ENCODE peak calls at places on chromosome 10, in seven cellular contexts. One of them, this sample, is unnamed.

GRCh38 chr10:86064219-86064618 is 302.4 kb downstream of the GRID1 start:
- DNase-seq in RWPE2: no peak
- DNase-seq in choroid plexus epithelial cell: no peak
- DNase-seq in gastrocnemius medialis: no peak
- DNase-seq in epithelial cell of esophagus: no peak
- DNase-seq in fibroblast of pulmonary artery: no peak
- DNase-seq in astrocyte: no peak
- DNase-seq in this sample: no peak

GRCh38 chr10:80032503-80032902 is 46.0 kb upstream of the TMEM254 start:
- DNase-seq in RWPE2: no peak
- DNase-seq in choroid plexus epithelial cell: no peak
- DNase-seq in gastrocnemius medialis: no peak
- DNase-seq in epithelial cell of esophagus: no peak
- DNase-seq in fibroblast of pulmonary artery: no peak
- DNase-seq in astrocyte: no peak
- DNase-seq in this sample: no peak

GRCh38 chr10:28453926-28454325 is 79.0 kb upstream of the WAC start:
- DNase-seq in RWPE2: no peak
- DNase-seq in choroid plexus epithelial cell: no peak
- DNase-seq in gastrocnemius medialis: no peak
- DNase-seq in epithelial cell of esophagus: no peak
- DNase-seq in fibroblast of pulmonary artery: no peak
- DNase-seq in astrocyte: no peak
- DNase-seq in this sample: no peak

GRCh38 chr10:2772791-2773644 is 294.3 kb upstream of the PFKP start:
- DNase-seq in RWPE2: no peak
- DNase-seq in choroid plexus epithelial cell: no peak
- DNase-seq in gastrocnemius medialis: no peak
- DNase-seq in epithelial cell of esophagus: no peak
- DNase-seq in fibroblast of pulmonary artery: no peak
- DNase-seq in astrocyte: no peak
- DNase-seq in this sample: no peak

GRCh38 chr10:13960603-13961002 is 370.1 kb downstream of the FRMD4A start:
- DNase-seq in RWPE2: no peak
- DNase-seq in choroid plexus epithelial cell: no peak
- DNase-seq in gastrocnemius medialis: no peak
- DNase-seq in epithelial cell of esophagus: no peak
- DNase-seq in fibroblast of pulmonary artery: no peak
- DNase-seq in astrocyte: no peak
- DNase-seq in this sample: no peak

GRCh38 chr10:8794860-8795259 is 740.4 kb downstream of the GATA3 start:
- DNase-seq in RWPE2: no peak
- DNase-seq in choroid plexus epithelial cell: no peak
- DNase-seq in gastrocnemius medialis: no peak
- DNase-seq in epithelial cell of esophagus: no peak
- DNase-seq in fibroblast of pulmonary artery: no peak
- DNase-seq in astrocyte: no peak
- DNase-seq in this sample: no peak

GRCh38 chr10:68158031-68158430 is 48.7 kb downstream of the MYPN start:
- DNase-seq in RWPE2: no peak
- DNase-seq in choroid plexus epithelial cell: no peak
- DNase-seq in gastrocnemius medialis: no peak
- DNase-seq in epithelial cell of esophagus: no peak
- DNase-seq in fibroblast of pulmonary artery: no peak
- DNase-seq in astrocyte: no peak
- DNase-seq in this sample: no peak

GRCh38 chr10:30041394-30042105 is 17.8 kb downstream of the JCAD start:
- DNase-seq in RWPE2: no peak
- DNase-seq in choroid plexus epithelial cell: no peak
- DNase-seq in gastrocnemius medialis: no peak
- DNase-seq in epithelial cell of esophagus: no peak
- DNase-seq in fibroblast of pulmonary artery: peak; percentile 38
- DNase-seq in astrocyte: no peak
- DNase-seq in this sample: no peak

GRCh38 chr10:66398653-66399052 is 527.2 kb upstream of the LRRTM3 start:
- DNase-seq in RWPE2: no peak
- DNase-seq in choroid plexus epithelial cell: no peak
- DNase-seq in gastrocnemius medialis: no peak
- DNase-seq in epithelial cell of esophagus: no peak
- DNase-seq in fibroblast of pulmonary artery: no peak
- DNase-seq in astrocyte: no peak
- DNase-seq in this sample: no peak

GRCh38 chr10:75397571-75397921 is 4.0 kb downstream of the ZNF503 start:
- DNase-seq in RWPE2: no peak
- DNase-seq in choroid plexus epithelial cell: no peak
- DNase-seq in gastrocnemius medialis: no peak
- DNase-seq in epithelial cell of esophagus: peak; percentile 40
- DNase-seq in fibroblast of pulmonary artery: no peak
- DNase-seq in astrocyte: no peak
- DNase-seq in this sample: no peak

GRCh38 chr10:103040424-103040823 is 122.3 kb downstream of the CNNM2 start:
- DNase-seq in RWPE2: no peak
- DNase-seq in choroid plexus epithelial cell: peak; percentile 49
- DNase-seq in gastrocnemius medialis: no peak
- DNase-seq in epithelial cell of esophagus: peak; percentile 72
- DNase-seq in fibroblast of pulmonary artery: peak; percentile 50
- DNase-seq in astrocyte: peak; percentile 90
- DNase-seq in this sample: peak; percentile 41

GRCh38 chr10:31148955-31149354 is 117.3 kb upstream of the ZNF438 start:
- DNase-seq in RWPE2: no peak
- DNase-seq in choroid plexus epithelial cell: peak; percentile 42
- DNase-seq in gastrocnemius medialis: no peak
- DNase-seq in epithelial cell of esophagus: no peak
- DNase-seq in fibroblast of pulmonary artery: peak; percentile 56
- DNase-seq in astrocyte: no peak
- DNase-seq in this sample: no peak

GRCh38 chr10:58044072-58044471 is 223.6 kb downstream of the IPMK start:
- DNase-seq in RWPE2: no peak
- DNase-seq in choroid plexus epithelial cell: peak; percentile 52
- DNase-seq in gastrocnemius medialis: no peak
- DNase-seq in epithelial cell of esophagus: peak; percentile 93
- DNase-seq in fibroblast of pulmonary artery: peak; percentile 69
- DNase-seq in astrocyte: peak; percentile 92
- DNase-seq in this sample: peak; percentile 77

GRCh38 chr10:95793401-95794045 is 37.6 kb downstream of the ENTPD1 start:
- DNase-seq in RWPE2: no peak
- DNase-seq in choroid plexus epithelial cell: no peak
- DNase-seq in gastrocnemius medialis: no peak
- DNase-seq in epithelial cell of esophagus: no peak
- DNase-seq in fibroblast of pulmonary artery: no peak
- DNase-seq in astrocyte: no peak
- DNase-seq in this sample: no peak

GRCh38 chr10:27997865-27998177 is 1.1 kb downstream of the ODAD2 start:
- DNase-seq in RWPE2: no peak
- DNase-seq in choroid plexus epithelial cell: no peak
- DNase-seq in gastrocnemius medialis: no peak
- DNase-seq in epithelial cell of esophagus: no peak
- DNase-seq in fibroblast of pulmonary artery: no peak
- DNase-seq in astrocyte: no peak
- DNase-seq in this sample: no peak

GRCh38 chr10:53403688-53404087 is 631.1 kb upstream of the MBL2 start:
- DNase-seq in RWPE2: no peak
- DNase-seq in choroid plexus epithelial cell: peak; percentile 8
- DNase-seq in gastrocnemius medialis: peak; percentile 4
- DNase-seq in epithelial cell of esophagus: peak; percentile 58
- DNase-seq in fibroblast of pulmonary artery: peak; percentile 37
- DNase-seq in astrocyte: peak; percentile 1
- DNase-seq in this sample: no peak

GRCh38 chr10:131496351-131497052 is 185.0 kb upstream of the TCERG1L start:
- DNase-seq in RWPE2: no peak
- DNase-seq in choroid plexus epithelial cell: no peak
- DNase-seq in gastrocnemius medialis: no peak
- DNase-seq in epithelial cell of esophagus: no peak
- DNase-seq in fibroblast of pulmonary artery: no peak
- DNase-seq in astrocyte: no peak
- DNase-seq in this sample: no peak
- TF ChIP-seq CTCF in RWPE2: no peak
- TF ChIP-seq CTCF in choroid plexus epithelial cell: no peak
- TF ChIP-seq CTCF in gastrocnemius medialis: no peak
- TF ChIP-seq CTCF in epithelial cell of esophagus: no peak
- TF ChIP-seq CTCF in fibroblast of pulmonary artery: no peak
- TF ChIP-seq CTCF in astrocyte: no peak
- TF ChIP-seq CTCF in this sample: no peak

GRCh38 chr10:124603376-124604213 is 140.6 kb downstream of the FAM53B start:
- DNase-seq in RWPE2: no peak
- DNase-seq in choroid plexus epithelial cell: no peak
- DNase-seq in gastrocnemius medialis: no peak
- DNase-seq in epithelial cell of esophagus: no peak
- DNase-seq in fibroblast of pulmonary artery: no peak
- DNase-seq in astrocyte: no peak
- DNase-seq in this sample: no peak
- H3K4me3 ChIP-seq in RWPE2: no peak overlapping the region
- H3K4me3 ChIP-seq in choroid plexus epithelial cell: no peak overlapping the region
- H3K4me3 ChIP-seq in gastrocnemius medialis: no peak overlapping the region
- H3K4me3 ChIP-seq in epithelial cell of esophagus: no peak overlapping the region
- H3K4me3 ChIP-seq in fibroblast of pulmonary artery: no peak overlapping the region
- H3K4me3 ChIP-seq in astrocyte: no peak overlapping the region
- H3K4me3 ChIP-seq in this sample: no peak overlapping the region

DNA sequence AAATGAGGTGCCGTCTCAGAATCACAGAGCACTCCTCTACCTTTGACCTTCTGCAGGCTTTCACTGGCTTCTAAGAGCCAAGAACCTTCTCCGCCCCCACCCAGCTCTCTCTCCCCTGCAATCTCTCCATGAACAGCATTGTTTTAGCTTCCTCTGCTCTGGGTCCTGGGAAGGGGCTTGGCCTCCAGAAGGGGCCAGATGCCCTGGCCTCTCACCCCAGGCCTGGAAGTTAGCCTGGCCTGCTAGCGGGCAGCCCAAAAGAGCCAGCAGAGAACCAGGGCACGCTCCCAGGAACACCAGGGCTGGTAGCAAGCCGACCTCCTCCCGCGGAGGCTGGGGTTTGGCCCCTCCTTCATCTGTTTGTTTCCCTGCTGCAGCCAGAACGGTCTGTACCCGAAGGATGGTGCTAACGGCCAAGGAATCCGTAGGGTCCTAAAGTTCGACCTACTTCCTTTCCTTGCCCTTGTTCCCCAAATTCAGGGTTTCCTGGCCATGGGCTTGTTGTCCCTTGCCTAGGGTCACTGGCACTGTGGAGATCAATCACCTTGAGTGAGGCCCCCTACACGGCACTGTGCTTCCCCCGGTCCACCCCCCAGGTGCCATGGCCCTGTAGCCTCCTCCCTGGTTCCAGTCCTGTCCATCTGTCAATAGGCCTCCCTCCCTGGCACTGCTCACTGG is 18.7 kb upstream of the DDIT4 start:
- DNase-seq in RWPE2: peak; percentile 77
- DNase-seq in choroid plexus epithelial cell: peak; percentile 93
- DNase-seq in gastrocnemius medialis: peak; percentile 98
- DNase-seq in epithelial cell of esophagus: peak; percentile 66
- DNase-seq in fibroblast of pulmonary artery: peak; percentile 87
- DNase-seq in astrocyte: peak; percentile 33
- DNase-seq in this sample: peak; percentile 84
- TF ChIP-seq CTCF in RWPE2: no peak
- TF ChIP-seq CTCF in choroid plexus epithelial cell: no peak
- TF ChIP-seq CTCF in gastrocnemius medialis: no peak
- TF ChIP-seq CTCF in epithelial cell of esophagus: no peak
- TF ChIP-seq CTCF in fibroblast of pulmonary artery: no peak
- TF ChIP-seq CTCF in astrocyte: no peak
- TF ChIP-seq CTCF in this sample: no peak

DNA sequence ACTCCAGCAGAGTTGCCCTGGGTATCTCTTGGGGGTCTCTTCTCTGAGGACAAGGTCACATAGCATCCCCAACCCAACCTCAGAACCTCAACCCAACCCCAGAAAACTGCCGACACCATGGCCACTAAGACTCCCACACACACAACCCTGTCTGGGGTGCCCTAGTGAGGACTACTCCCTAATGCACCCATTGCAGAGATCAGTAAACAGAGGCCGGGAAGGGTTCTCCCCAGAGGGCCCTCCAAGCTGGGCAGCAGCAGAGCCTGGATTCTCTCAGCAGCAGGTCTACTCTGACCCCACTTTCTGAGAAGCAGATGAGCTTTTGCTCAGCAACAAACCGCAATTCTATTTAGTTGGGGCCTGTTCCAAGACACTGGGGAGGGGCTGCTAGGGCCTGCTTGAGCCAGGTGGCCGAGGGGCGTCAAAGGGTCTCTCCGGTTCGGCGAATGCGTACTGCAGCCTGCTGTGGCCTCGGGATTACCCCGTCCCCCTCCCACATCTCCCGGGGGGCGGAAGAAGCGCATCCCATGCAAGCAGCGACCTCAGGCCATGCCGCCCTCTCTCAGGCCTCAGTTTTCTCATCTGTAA is 828 bp downstream of the OGDHL start:
- DNase-seq in RWPE2: no peak
- DNase-seq in choroid plexus epithelial cell: no peak
- DNase-seq in gastrocnemius medialis: no peak
- DNase-seq in epithelial cell of esophagus: no peak
- DNase-seq in fibroblast of pulmonary artery: no peak
- DNase-seq in astrocyte: no peak
- DNase-seq in this sample: no peak
- H3K4me3 ChIP-seq in RWPE2: peak overlapping the region; percentile 53
- H3K4me3 ChIP-seq in choroid plexus epithelial cell: no peak overlapping the region
- H3K4me3 ChIP-seq in gastrocnemius medialis: no peak overlapping the region
- H3K4me3 ChIP-seq in epithelial cell of esophagus: no peak overlapping the region
- H3K4me3 ChIP-seq in fibroblast of pulmonary artery: peak overlapping the region; percentile 58
- H3K4me3 ChIP-seq in astrocyte: no peak overlapping the region
- H3K4me3 ChIP-seq in this sample: no peak overlapping the region

GRCh38 chr10:26729395-26729794 is 31.9 kb downstream of the PDSS1 start:
- DNase-seq in RWPE2: no peak
- DNase-seq in choroid plexus epithelial cell: no peak
- DNase-seq in gastrocnemius medialis: no peak
- DNase-seq in epithelial cell of esophagus: no peak
- DNase-seq in fibroblast of pulmonary artery: no peak
- DNase-seq in astrocyte: no peak
- DNase-seq in this sample: no peak

GRCh38 chr10:26730548-26730947 is 33.0 kb downstream of the PDSS1 start:
- DNase-seq in RWPE2: no peak
- DNase-seq in choroid plexus epithelial cell: no peak
- DNase-seq in gastrocnemius medialis: no peak
- DNase-seq in epithelial cell of esophagus: no peak
- DNase-seq in fibroblast of pulmonary artery: no peak
- DNase-seq in astrocyte: no peak
- DNase-seq in this sample: no peak

GRCh38 chr10:26725837-26726727 is 28.6 kb downstream of the PDSS1 start:
- DNase-seq in RWPE2: no peak
- DNase-seq in choroid plexus epithelial cell: peak; percentile 85
- DNase-seq in gastrocnemius medialis: peak; percentile 35
- DNase-seq in epithelial cell of esophagus: peak; percentile 73
- DNase-seq in fibroblast of pulmonary artery: peak; percentile 79
- DNase-seq in astrocyte: peak; percentile 60
- DNase-seq in this sample: peak; percentile 84

GRCh38 chr10:26727005-26727404 is 29.5 kb downstream of the PDSS1 start:
- DNase-seq in RWPE2: no peak
- DNase-seq in choroid plexus epithelial cell: no peak
- DNase-seq in gastrocnemius medialis: no peak
- DNase-seq in epithelial cell of esophagus: no peak
- DNase-seq in fibroblast of pulmonary artery: no peak
- DNase-seq in astrocyte: no peak
- DNase-seq in this sample: no peak

DNA sequence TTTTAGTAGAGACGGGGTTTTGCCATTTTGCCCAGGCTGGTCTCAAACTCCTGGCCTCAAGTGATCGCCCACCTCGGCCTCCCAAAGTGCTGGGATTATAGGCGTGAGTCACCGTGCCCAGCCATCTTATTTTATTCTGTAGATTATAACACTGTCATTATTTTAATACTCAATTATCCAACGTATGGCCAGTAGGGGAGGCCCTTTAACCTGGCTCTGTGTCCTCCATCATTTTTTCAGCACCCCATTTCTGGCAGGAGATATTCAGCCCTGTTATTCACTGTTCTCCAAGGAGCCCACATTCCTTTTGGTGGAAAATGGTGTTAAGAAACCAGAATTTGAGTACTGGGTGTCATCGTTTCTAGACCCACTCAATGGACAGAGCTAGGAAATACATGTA is 31.5 kb downstream of the PDSS1 start:
- DNase-seq in RWPE2: no peak
- DNase-seq in choroid plexus epithelial cell: no peak
- DNase-seq in gastrocnemius medialis: no peak
- DNase-seq in epithelial cell of esophagus: no peak
- DNase-seq in fibroblast of pulmonary artery: no peak
- DNase-seq in astrocyte: no peak
- DNase-seq in this sample: no peak
- TF ChIP-seq CTCF in RWPE2: no peak
- TF ChIP-seq CTCF in choroid plexus epithelial cell: peak; percentile 28
- TF ChIP-seq CTCF in gastrocnemius medialis: no peak
- TF ChIP-seq CTCF in epithelial cell of esophagus: peak; percentile 5
- TF ChIP-seq CTCF in fibroblast of pulmonary artery: no peak
- TF ChIP-seq CTCF in astrocyte: no peak
- TF ChIP-seq CTCF in this sample: no peak

This sample was measured in foreskin fibroblast.